ENCODE peak calls at places on chromosome 6, in eight cellular contexts. Z is endothelial cell; C is AG08395; M is AG04450; O is Caco-2; J is retina; E is H1; W is activated CD4-positive, CD25-positive, alpha-beta regulatory T cell treated with anti-CD3 and anti-CD28 coated beads, Interleukin-2, amount 50 U/mL, for 16 hours. K is an unnamed sample.

GRCh38 chr6:24584390-24584735 is 61.6 kb downstream of the KIAA0319 start:
- DNase-seq in J (peak; percentile 41), W (no peak), M (no peak), Z (no peak), E (no peak), C (no peak), O (no peak), K (no peak)

GRCh38 chr6:143337201-143337949 is 113.1 kb downstream of the ADAT2 start:
- DNase-seq in O (peak; percentile 73), Z (peak; percentile 77), E (peak; percentile 98), W (peak; percentile 28), J (peak; percentile 16), M (no peak), C (no peak), K (peak; percentile 95)

GRCh38 chr6:166626177-166627038 is 643 bp downstream of the RPS6KA2 start:
- DNase-seq in W (no peak), Z (peak; percentile 30), M (no peak), C (no peak), O (peak; percentile 24), E (no peak), J (peak; percentile 72), K (peak; percentile 61)

GRCh38 chr6:48474764-48475674 is 364.0 kb upstream of the PTCHD4 start:
- DNase-seq in W (no peak), O (no peak), C (no peak), E (no peak), J (no peak), Z (no peak), M (no peak), K (no peak)

GRCh38 chr6:108497883-108498282 is 62.8 kb upstream of the FOXO3 start:
- DNase-seq in E (peak; percentile 58), J (peak; percentile 21), O (peak; percentile 49), W (no peak), M (no peak), Z (peak; percentile 61), C (peak; percentile 37), K (peak; percentile 58)

GRCh38 chr6:144559865-144560603 is 274.9 kb downstream of the UTRN start:
- DNase-seq in C (no peak), J (no peak), M (no peak), Z (no peak), E (no peak), W (no peak), O (peak; percentile 64), K (no peak)

GRCh38 chr6:13615802-13616140 is 636 bp downstream of the NOL7 start:
- DNase-seq in E (peak; percentile 59), O (peak; percentile 56), J (no peak), Z (peak; percentile 50), W (no peak), M (no peak), C (peak; percentile 45), K (peak; percentile 32)

GRCh38 chr6:1485678-1486077 is 96.3 kb downstream of the FOXF2 start:
- DNase-seq in Z (no peak), E (no peak), C (peak; percentile 91), W (no peak), O (no peak), M (peak; percentile 42), J (no peak), K (no peak)

GRCh38 chr6:169101981-169102380 is 151.7 kb downstream of the THBS2 start:
- DNase-seq in E (no peak), W (no peak), J (no peak), M (no peak), Z (no peak), O (no peak), C (peak; percentile 22), K (no peak)

GRCh38 chr6:52995913-52996685 is 1.0 kb upstream of the GSTA4 start:
- DNase-seq in O (peak; percentile 43), W (no peak), M (peak; percentile 74), J (peak; percentile 81), C (no peak), E (peak; percentile 60), Z (peak; percentile 29), K (peak; percentile 42)

GRCh38 chr6:133017581-133017980 is 203.2 kb downstream of the RPS12 start:
- DNase-seq in E (no peak), M (peak; percentile 15), W (no peak), J (no peak), Z (no peak), C (no peak), O (no peak), K (no peak)

GRCh38 chr6:166156942-166157341 is 10.7 kb downstream of the TBXT start:
- DNase-seq in M (no peak), C (no peak), J (peak; percentile 7), E (no peak), W (no peak), O (no peak), Z (no peak), K (no peak)

K was measured in WTC11.